ENCODE peak calls at places on chromosomes 16 and 17, in nine cellular contexts. E is right lobe of liver; C is EH; X is T follicular helper cell; I is stimulated activated naive B cell treated with anti-CD40 and anti-IgM and Interleukin-4, amounts not matched to agents 10 μg/mL and 1 μg/mL and 100 μg/mL, for 72 hours; F is activated T-cell treated with anti-CD3 and anti-CD28 coated beads for 24 hours; G is stimulated activated naive CD4-positive, alpha-beta T cell; L is GM12865; D is tibial nerve. A is an unnamed sample.
A peak's percentile ranks its signal among the peaks of the same experiment; 100 is the strongest.

GRCh38 chr16:83797013-83797412 is 10.8 kb upstream of the HSBP1 start:
- DNase-seq in E (no peak), C (no peak), X (no peak), I (no peak), F (no peak), G (no peak), L (no peak), D (no peak), A (no peak)

GRCh38 chr17:81221842-81222619 is 734 bp downstream of the CEP131 start:
- DNase-seq in E (no peak), C (peak; percentile 31), X (no peak), I (no peak), F (no peak), G (no peak), L (no peak), D (no peak), A (no peak)

GRCh38 chr17:68383443-68384321 is 73.6 kb downstream of the WIPI1 start:
- DNase-seq in E (peak; percentile 55), C (peak; percentile 82), X (no peak), I (no peak), F (no peak), G (no peak), L (no peak), D (peak; percentile 24), A (peak; percentile 97)

GRCh38 chr17:40886090-40886489 is 1.0 kb upstream of the KRT20 start:
- DNase-seq in E (no peak), C (peak; percentile 62), X (no peak), I (no peak), F (no peak), G (no peak), L (no peak), D (no peak), A (peak; percentile 10)

GRCh38 chr17:42005128-42005527 is 12.1 kb downstream of the DNAJC7 start:
- DNase-seq in E (no peak), C (peak; percentile 52), X (no peak), I (no peak), F (no peak), G (no peak), L (no peak), D (no peak), A (peak; percentile 77)

GRCh38 chr17:1241904-1242303 is 28.3 kb upstream of the BHLHA9 start:
- DNase-seq in E (no peak), C (peak; percentile 24), X (no peak), I (no peak), F (no peak), G (no peak), L (no peak), D (peak; percentile 72), A (peak; percentile 73)

GRCh38 chr16:4313563-4314531 is 2.0 kb upstream of the GLIS2 start:
- DNase-seq in E (peak; percentile 62), C (no peak), X (no peak), I (no peak), F (no peak), G (no peak), L (peak; percentile 66), D (no peak), A (peak; percentile 53)

GRCh38 chr17:62966426-62967110 is 533 bp downstream of the TANC2 start:
- DNase-seq in E (peak; percentile 74), C (peak; percentile 32), X (peak; percentile 54), I (no peak), F (peak; percentile 55), G (peak; percentile 36), L (no peak), D (peak; percentile 19), A (peak; percentile 26)

GRCh38 chr16:48269011-48269410 is 21.7 kb upstream of the ABCC11 start:
- DNase-seq in E (no peak), C (no peak), X (no peak), I (no peak), F (no peak), G (no peak), L (no peak), D (no peak), A (no peak)

GRCh38 chr17:81400154-81400938 is 5.1 kb downstream of the BAHCC1 start:
- DNase-seq in E (peak; percentile 64), C (peak; percentile 76), X (no peak), I (no peak), F (no peak), G (no peak), L (no peak), D (no peak), A (peak; percentile 76)

GRCh38 chr17:58572846-58573245 is 58.4 kb upstream of the MTMR4 start:
- DNase-seq in E (no peak), C (no peak), X (no peak), I (no peak), F (no peak), G (no peak), L (peak; percentile 12), D (no peak), A (no peak)

GRCh38 chr17:33021731-33022408 is 30.2 kb downstream of the SPACA3 start:
- DNase-seq in E (no peak), C (no peak), X (no peak), I (no peak), F (no peak), G (no peak), L (no peak), D (no peak), A (no peak)

GRCh38 chr17:67212716-67213417 is 32.1 kb downstream of the HELZ start:
- DNase-seq in E (no peak), C (peak; percentile 81), X (no peak), I (no peak), F (no peak), G (no peak), L (no peak), D (no peak), A (peak; percentile 90)

GRCh38 chr17:62703269-62703775 is 75.9 kb downstream of the MRC2 start:
- DNase-seq in E (peak; percentile 56), C (peak; percentile 70), X (no peak), I (no peak), F (no peak), G (no peak), L (no peak), D (no peak), A (no peak)

GRCh38 chr16:88701541-88702363 is 4.5 kb downstream of the RNF166 start:
- DNase-seq in E (no peak), C (no peak), X (no peak), I (no peak), F (no peak), G (no peak), L (no peak), D (no peak), A (no peak)

GRCh38 chr16:88309905-88310259 is 72.9 kb upstream of the ZNF469 start:
- DNase-seq in E (no peak), C (no peak), X (no peak), I (no peak), F (no peak), G (no peak), L (no peak), D (no peak), A (no peak)

GRCh38 chr17:19288453-19288852 is 51.3 kb downstream of the EPN2 start:
- DNase-seq in E (no peak), C (peak; percentile 42), X (no peak), I (no peak), F (no peak), G (no peak), L (no peak), D (no peak), A (no peak)

GRCh38 chr17:82238562-82239201 is 9.8 kb downstream of the SLC16A3 start:
- DNase-seq in E (peak; percentile 72), C (peak; percentile 95), X (peak; percentile 66), I (no peak), F (peak; percentile 59), G (peak; percentile 68), L (peak; percentile 85), D (peak; percentile 50), A (peak; percentile 95)

GRCh38 chr16:13915033-13915635 is 4.8 kb upstream of the ERCC4 start:
- DNase-seq in E (no peak), C (no peak), X (no peak), I (no peak), F (no peak), G (no peak), L (no peak), D (no peak), A (no peak)

GRCh38 chr17:29682987-29683386 is 60.3 kb upstream of the CORO6 start:
- DNase-seq in E (no peak), C (peak; percentile 59), X (no peak), I (no peak), F (no peak), G (no peak), L (no peak), D (no peak), A (peak; percentile 73)

GRCh38 chr16:67447508-67448076 is 16.7 kb downstream of the HSD11B2 start:
- DNase-seq in E (no peak), C (peak; percentile 51), X (peak; percentile 24), I (peak; percentile 38), F (peak; percentile 71), G (peak; percentile 7), L (peak; percentile 68), D (no peak), A (peak; percentile 87)

GRCh38 chr17:66980896-66981295 is 16.4 kb downstream of the CACNG4 start:
- DNase-seq in E (no peak), C (no peak), X (no peak), I (no peak), F (no peak), G (no peak), L (no peak), D (no peak), A (no peak)

GRCh38 chr17:69326302-69327059 is 452 bp downstream of the ABCA5 start:
- DNase-seq in E (no peak), C (peak; percentile 31), X (no peak), I (peak; percentile 23), F (peak; percentile 6), G (no peak), L (peak; percentile 49), D (no peak), A (peak; percentile 36)

GRCh38 chr16:29820730-29821662 is 734 bp downstream of the MVP start:
- DNase-seq in E (peak; percentile 82), C (peak; percentile 47), X (no peak), I (peak; percentile 63), F (no peak), G (peak; percentile 28), L (peak; percentile 77), D (no peak), A (no peak)

GRCh38 chr17:66025551-66025950 is 166.4 kb downstream of the CEP112 start:
- DNase-seq in E (no peak), C (peak; percentile 81), X (no peak), I (no peak), F (no peak), G (no peak), L (no peak), D (no peak), A (no peak)

GRCh38 chr16:12613131-12613991 is 190.3 kb downstream of the CPPED1 start:
- DNase-seq in E (peak; percentile 62), C (peak; percentile 53), X (no peak), I (no peak), F (peak; percentile 47), G (no peak), L (peak; percentile 48), D (no peak), A (peak; percentile 3)

GRCh38 chr16:20879175-20880053 is 20.7 kb downstream of the DCUN1D3 start:
- DNase-seq in E (no peak), C (peak; percentile 62), X (no peak), I (no peak), F (no peak), G (no peak), L (peak; percentile 78), D (no peak), A (peak; percentile 59)

GRCh38 chr16:22220076-22220453 is 14.0 kb downstream of the EEF2K start:
- DNase-seq in E (no peak), C (peak; percentile 58), X (no peak), I (no peak), F (no peak), G (no peak), L (no peak), D (no peak), A (peak; percentile 84)

GRCh38 chr17:77535892-77536291 is 395.1 kb downstream of the SEC14L1 start:
- DNase-seq in E (no peak), C (no peak), X (no peak), I (no peak), F (no peak), G (no peak), L (no peak), D (no peak), A (no peak)

GRCh38 chr16:58814348-58814801 is 80.3 kb upstream of the GOT2 start:
- DNase-seq in E (peak; percentile 43), C (peak; percentile 54), X (no peak), I (no peak), F (peak; percentile 12), G (peak; percentile 10), L (peak; percentile 47), D (peak; percentile 17), A (peak; percentile 43)

GRCh38 chr17:6752068-6752909 is 3.6 kb upstream of the XAF1 start:
- DNase-seq in E (peak; percentile 63), C (peak; percentile 100), X (no peak), I (no peak), F (no peak), G (no peak), L (no peak), D (peak; percentile 55), A (peak; percentile 100)